ENCODE peak calls at places on chromosomes 3 and 15, in eight cellular contexts. P is stomach, T is right lobe of liver, D is breast epithelium, U is uterus, M is psoas muscle, G is cardiac muscle cell, E is body of pancreas. W is an unnamed sample. For H3K27me3 and H3K9me3, the result is how much of the 10 kb centered on the place peaks cover.

GRCh38 chr15:68730491-68731317 is 90.0 kb downstream of the ANP32A start:
- DNase-seq in D (no peak), E (peak), M (peak), P (peak), U (peak), T (no peak), G (peak), W (peak)

GRCh38 chr3:105214575-105214974 is 152.1 kb upstream of the ALCAM start:
- DNase-seq in G (no peak), M (no peak), T (no peak), U (no peak), D (no peak), P (no peak), E (no peak), W (no peak)

GRCh38 chr3:36729204-36730056 is 34.9 kb downstream of the DCLK3 start:
- DNase-seq in T (no peak), D (no peak), P (no peak), M (no peak), E (no peak), U (no peak), G (peak), W (no peak)

GRCh38 chr3:193452338-193452737 is 73.8 kb upstream of the ATP13A5 start:
- DNase-seq in D (no peak), M (no peak), T (no peak), E (no peak), G (no peak), P (no peak), U (no peak), W (no peak)

GRCh38 chr15:72197460-72198409 is at the start of gene GRAMD2A:
- DNase-seq in D (no peak), T (no peak), E (peak), G (peak), P (peak), M (no peak), U (no peak), W (peak)

GRCh38 chr15:90957105-90957790 is 2.6 kb downstream of the RCCD1 start:
- DNase-seq in D (peak), G (peak), T (no peak), M (no peak), P (peak), U (no peak), E (peak), W (peak)

GRCh38 chr3:128984596-128984995 is 9.3 kb downstream of the CFAP92 start:
- DNase-seq in E (no peak), U (no peak), P (no peak), G (no peak), M (no peak), T (no peak), D (no peak), W (no peak)

GRCh38 chr3:30289324-30289723 is 317.1 kb upstream of the TGFBR2 start:
- DNase-seq in T (no peak), D (no peak), M (no peak), E (no peak), U (no peak), G (peak), P (no peak), W (no peak)

GRCh38 chr3:1987983-1988382 is 110.7 kb upstream of the CNTN4 start:
- DNase-seq in D (no peak), M (no peak), E (peak), U (no peak), T (no peak), G (no peak), P (no peak), W (no peak)

GRCh38 chr15:52802110-52802509 is 12.0 kb upstream of the ONECUT1 start:
- DNase-seq in M (no peak), D (no peak), P (no peak), E (no peak), U (no peak), G (no peak), T (peak), W (no peak)
- H3K27me3 ChIP-seq in M (half or more), D (under half), P (half or more), E (under half), U (under half), G (half or more), T (under half), W (half or more)

GRCh38 chr3:143103633-143104032 is 15.9 kb upstream of the CHST2 start:
- DNase-seq in M (no peak), D (no peak), T (no peak), U (no peak), E (no peak), P (no peak), G (no peak), W (no peak)
- H3K9me3 ChIP-seq in M (under half), D (under half), T (under half), U (under half), E (under half), P (under half), G (under half), W (under half)

GRCh38 chr15:65377105-65377975 is 462 bp downstream of the IGDCC3 start:
- DNase-seq in G (peak), E (peak), D (no peak), M (no peak), U (no peak), P (no peak), T (no peak), W (peak)
- H3K27me3 ChIP-seq in G (under half), E (under half), D (under half), M (under half), U (under half), P (under half), T (under half), W (under half)

DNA sequence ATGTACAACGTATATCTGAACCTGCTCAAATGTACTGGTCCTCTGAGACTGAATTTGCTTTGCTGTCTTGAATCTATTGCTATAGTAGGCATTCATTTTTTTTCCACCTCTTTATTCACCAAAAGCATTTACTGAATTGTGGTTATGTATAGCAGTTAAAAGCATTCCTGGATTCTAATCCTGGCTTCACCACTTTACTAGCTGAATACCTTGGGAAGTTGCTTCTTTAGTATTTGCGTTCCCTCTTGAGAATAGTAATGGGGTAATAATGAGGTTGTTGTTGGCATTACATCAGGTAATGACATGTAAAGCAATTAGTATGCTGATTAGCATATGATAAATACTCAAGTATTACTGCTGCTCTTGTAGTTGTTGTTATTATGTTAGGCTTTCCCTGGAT is 29.1 kb downstream of the MEF2A start:
- DNase-seq in T (no peak), P (no peak), U (no peak), G (no peak), D (no peak), M (no peak), E (no peak), W (no peak)
- H3K9me3 ChIP-seq in T (under half), P (under half), U (under half), G (under half), D (under half), M (under half), E (under half), W (under half)

DNA sequence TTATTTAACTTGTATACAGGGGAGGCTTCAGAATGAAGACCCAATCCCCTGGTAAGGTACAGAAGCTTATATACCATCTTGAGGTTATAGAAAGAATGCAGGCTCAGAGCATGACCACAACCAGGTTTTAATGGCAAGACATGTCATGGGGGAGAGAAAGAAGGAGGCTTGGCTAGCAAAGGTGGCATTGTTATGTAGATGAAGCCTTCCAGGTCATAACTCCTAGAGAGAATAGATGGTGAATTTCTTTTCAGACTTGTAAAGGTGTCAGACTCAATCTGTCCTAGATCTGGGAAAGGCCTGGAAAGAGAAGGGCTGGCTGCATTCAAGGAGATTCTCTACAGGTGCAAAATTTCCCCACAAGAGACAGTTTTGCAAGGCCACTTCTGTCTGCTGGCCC is 99.4 kb upstream of the CTDSPL start:
- DNase-seq in E (no peak), T (no peak), D (no peak), P (no peak), U (no peak), M (no peak), G (no peak), W (no peak)
- H3K27me3 ChIP-seq in E (under half), T (under half), D (under half), P (under half), U (under half), M (under half), G (under half), W (under half)

DNA sequence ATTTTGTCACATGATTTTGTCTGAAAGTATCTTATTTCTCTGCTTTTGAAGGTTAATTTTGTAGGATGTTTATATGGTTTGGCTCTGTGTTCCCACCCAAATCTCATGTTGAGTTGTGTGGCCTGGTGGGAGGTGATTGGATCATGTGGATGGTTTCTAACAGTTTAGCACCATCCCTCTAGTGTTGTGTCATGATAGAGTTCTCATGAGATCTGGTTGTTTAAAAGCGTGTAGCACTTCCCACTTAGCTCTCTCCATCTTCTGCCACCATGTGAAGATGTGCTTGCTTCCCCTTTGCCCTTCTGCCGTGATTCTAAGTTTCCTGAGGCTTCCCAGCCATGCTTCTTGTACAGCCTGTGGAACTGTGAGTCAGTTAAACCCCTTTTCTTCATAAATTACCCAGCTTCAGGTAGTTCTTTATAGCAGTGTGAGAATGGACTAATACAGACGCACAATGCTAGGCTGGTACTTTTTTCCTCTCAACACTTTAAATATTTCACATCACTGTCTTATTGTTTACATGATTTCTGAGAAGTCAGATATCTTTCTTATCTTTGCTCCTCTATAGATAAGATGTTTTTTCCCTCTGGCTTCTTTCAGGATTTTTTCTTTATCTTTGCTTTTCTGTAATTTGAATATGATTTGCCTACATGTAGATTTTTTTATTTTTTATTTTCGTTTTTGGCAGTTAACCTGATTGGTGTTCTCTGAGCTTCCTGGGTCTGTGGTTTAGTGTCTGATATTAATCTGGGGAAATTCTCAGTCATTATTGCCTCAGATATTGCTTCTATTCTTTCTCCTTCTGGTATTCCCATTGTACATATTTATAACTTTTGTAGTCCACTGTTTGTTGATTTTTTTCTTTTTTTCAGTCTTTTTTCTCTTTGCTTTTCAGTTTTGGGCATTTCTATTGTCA is 22.2 kb downstream of the BTD start:
- DNase-seq in E (no peak), T (no peak), M (no peak), U (no peak), D (no peak), G (peak), P (no peak), W (no peak)
- H3K9me3 ChIP-seq in E (under half), T (under half), M (under half), U (under half), D (under half), G (under half), P (under half), W (under half)

W was measured in BE2C.